ENCODE peak calls at places on chromosomes 1 and 21, in five cellular contexts. J is endothelial cell of umbilical vein, O is tibial nerve, M is sigmoid colon, C is stomach. Y is an unnamed sample.

GRCh38 chr1:3625151-3625907 is 514 bp downstream of the TPRG1L start:
- DNase-seq in J (peak), O (no peak), M (peak), C (peak), Y (no peak)

GRCh38 chr21:44006656-44007055 is 5.5 kb upstream of the TRAPPC10 start:
- DNase-seq in J (no peak), O (no peak), M (no peak), C (no peak), Y (no peak)

GRCh38 chr1:207389728-207390464 is 64.2 kb upstream of the CR2 start:
- DNase-seq in J (peak), O (no peak), M (no peak), C (no peak), Y (no peak)

GRCh38 chr1:10108948-10109347 is 76.2 kb downstream of the UBE4B start:
- DNase-seq in J (no peak), O (no peak), M (no peak), C (no peak), Y (no peak)

GRCh38 chr1:16405441-16405840 is 31.8 kb downstream of the SPATA21 start:
- DNase-seq in J (no peak), O (no peak), M (no peak), C (no peak), Y (no peak)

GRCh38 chr1:114428083-114428754 is 82.8 kb downstream of the TRIM33 start:
- DNase-seq in J (peak), O (no peak), M (no peak), C (no peak), Y (no peak)

GRCh38 chr1:188584119-188584518 is 1755.4 kb downstream of the PLA2G4A start:
- DNase-seq in J (peak), O (no peak), M (no peak), C (no peak), Y (no peak)

GRCh38 chr1:29896791-29897725 is 660.7 kb downstream of the PTPRU start:
- DNase-seq in J (no peak), O (no peak), M (no peak), C (no peak), Y (peak)

GRCh38 chr1:244319283-244320132 is 132.2 kb downstream of the ADSS2 start:
- DNase-seq in J (no peak), O (no peak), M (no peak), C (no peak), Y (peak)
- TF ChIP-seq POLR2A in J (no peak), O (no peak), M (no peak), C (no peak), Y (no peak)

GRCh38 chr1:91851130-91852010 is 34.6 kb downstream of the TGFBR3 start:
- DNase-seq in J (peak), O (peak), M (peak), C (peak), Y (peak)
- H3K4me3 ChIP-seq in J (peak), O (no peak), M (peak), C (peak), Y (no peak)

GRCh38 chr1:185342017-185342416 is 25.0 kb upstream of the IVNS1ABP start:
- DNase-seq in J (no peak), O (no peak), M (no peak), C (no peak), Y (no peak)

GRCh38 chr1:185341196-185341781 is 24.2 kb upstream of the IVNS1ABP start:
- DNase-seq in J (no peak), O (no peak), M (no peak), C (no peak), Y (no peak)

GRCh38 chr1:185342672-185343259 is 25.7 kb upstream of the IVNS1ABP start:
- DNase-seq in J (no peak), O (no peak), M (no peak), C (no peak), Y (no peak)

GRCh38 chr1:185338719-185339622 is 21.9 kb upstream of the IVNS1ABP start:
- DNase-seq in J (no peak), O (peak), M (no peak), C (peak), Y (no peak)

DNA sequence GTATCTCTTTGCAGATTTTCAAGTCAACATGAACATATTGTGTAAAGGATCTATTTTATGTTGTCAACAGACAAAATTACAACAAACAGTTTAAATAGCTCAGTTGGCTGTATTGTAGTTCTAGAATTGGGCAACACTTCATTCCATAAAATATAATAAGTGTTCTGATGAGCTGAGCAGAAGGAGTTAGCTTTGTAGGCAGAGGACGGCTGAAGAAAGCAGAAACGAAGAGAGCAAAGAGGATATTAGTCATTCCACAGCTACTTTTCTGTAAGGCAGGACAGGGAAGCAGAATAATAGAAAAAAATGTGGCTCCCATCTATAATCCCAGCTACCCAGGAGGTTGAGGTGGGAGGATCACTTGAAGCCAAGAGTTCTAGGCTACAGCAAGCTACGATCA is 20.2 kb upstream of the IVNS1ABP start:
- DNase-seq in J (no peak), O (no peak), M (no peak), C (no peak), Y (no peak)
- TF ChIP-seq POLR2A in J (no peak), O (no peak), M (no peak), C (no peak), Y (no peak)

GRCh38 chr1:116666747-116667576 is 571 bp downstream of the IGSF3 start:
- DNase-seq in J (no peak), O (no peak), M (no peak), C (peak), Y (no peak)

GRCh38 chr1:116664366-116664983 is 3.1 kb downstream of the IGSF3 start:
- DNase-seq in J (no peak), O (no peak), M (no peak), C (peak), Y (no peak)

GRCh38 chr1:116665001-116665400 is 2.5 kb downstream of the IGSF3 start:
- DNase-seq in J (no peak), O (no peak), M (no peak), C (no peak), Y (no peak)

GRCh38 chr1:116667577-116668105 is at the start of gene IGSF3:
- DNase-seq in J (peak), O (peak), M (peak), C (peak), Y (peak)

GRCh38 chr1:116666090-116666489 is 1.4 kb downstream of the IGSF3 start:
- DNase-seq in J (no peak), O (no peak), M (no peak), C (no peak), Y (no peak)
- H3K4me3 ChIP-seq in J (no peak), O (no peak), M (peak), C (peak), Y (no peak)

DNA sequence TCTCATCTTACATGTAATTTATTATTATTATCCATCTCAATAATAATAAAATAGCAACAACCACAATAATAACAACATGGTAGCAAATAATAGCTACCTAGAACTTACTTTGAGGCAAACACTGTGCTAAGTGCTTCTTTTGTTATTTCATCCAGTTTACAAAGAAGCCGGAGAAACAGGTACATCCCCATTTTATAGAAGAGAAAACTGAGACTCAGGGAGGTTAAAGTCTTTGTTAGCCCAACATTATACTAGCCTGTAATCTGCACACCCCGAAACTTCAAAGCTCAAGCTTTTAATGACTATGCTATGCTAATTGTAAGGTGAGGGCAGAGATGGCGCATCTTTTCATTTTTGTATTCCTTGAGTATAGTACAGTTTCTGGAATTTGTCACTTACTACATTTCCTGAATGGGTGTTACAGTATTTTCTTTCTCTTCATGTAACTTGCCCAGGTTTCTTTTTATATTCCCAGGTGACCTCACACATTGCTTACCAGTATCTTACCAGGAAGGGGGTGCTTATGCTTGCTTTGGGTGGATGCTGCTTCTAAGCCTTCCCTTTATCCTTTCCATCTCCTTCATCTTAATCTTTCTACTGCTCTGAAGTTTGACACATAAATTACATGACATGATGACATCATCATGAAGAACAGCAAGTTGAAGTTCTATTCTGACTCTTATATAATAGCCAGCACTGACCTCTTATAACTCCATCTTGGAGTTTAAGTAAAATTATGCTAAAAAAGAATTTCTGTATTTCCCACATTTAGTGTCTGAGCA is 8.3 kb downstream of the GCLM start:
- DNase-seq in J (no peak), O (no peak), M (no peak), C (no peak), Y (no peak)
- TF ChIP-seq POLR2A in J (no peak), O (no peak), M (no peak), C (no peak), Y (no peak)

DNA sequence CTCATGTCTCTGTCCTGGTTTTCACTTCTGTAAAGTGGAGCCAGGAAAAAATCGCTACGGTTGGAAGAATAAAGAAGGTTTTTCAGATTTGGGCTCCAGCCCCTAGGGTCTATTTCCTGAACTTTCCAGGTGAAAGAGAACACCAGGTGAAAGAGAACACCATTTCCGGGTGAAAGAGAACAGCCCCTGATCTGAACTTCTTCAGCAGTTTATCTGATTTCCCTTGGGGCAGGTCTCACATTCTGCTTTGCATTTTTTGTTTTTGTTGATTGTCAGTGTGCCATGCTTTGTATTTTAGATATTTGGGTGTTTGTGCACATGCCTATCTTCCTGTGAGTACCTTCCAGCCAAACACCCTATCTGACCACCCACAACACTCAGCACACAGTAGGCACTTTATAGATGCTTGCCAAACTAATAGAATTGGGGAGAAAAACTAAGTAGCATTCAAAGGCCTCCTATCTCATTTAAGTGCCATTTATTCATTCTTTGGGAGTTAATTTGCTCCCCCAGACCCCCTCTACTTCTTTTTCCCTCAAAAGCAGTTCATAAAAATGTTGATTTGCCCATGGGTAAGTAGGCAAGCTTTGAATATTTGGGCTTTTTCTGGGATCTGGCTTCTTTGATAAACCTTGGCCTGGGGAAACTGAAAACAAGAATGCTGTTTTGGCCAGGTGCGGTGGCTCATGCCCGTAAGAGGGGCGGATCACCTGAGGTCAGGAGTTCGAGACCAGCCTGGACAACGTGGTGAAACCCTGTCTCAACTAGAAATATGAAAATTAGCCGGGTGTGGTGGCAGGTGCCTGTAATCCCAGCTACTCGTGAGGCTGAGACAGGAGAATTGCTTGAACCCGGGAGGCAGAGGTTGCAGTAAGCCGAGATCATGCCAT is 2.2 kb downstream of the NAV1 start:
- DNase-seq in J (no peak), O (no peak), M (no peak), C (no peak), Y (no peak)
- H3K4me3 ChIP-seq in J (peak), O (no peak), M (no peak), C (no peak), Y (no peak)

GRCh38 chr1:168743001-168743400 is 14.0 kb upstream of the DPT start:
- DNase-seq in J (no peak), O (no peak), M (no peak), C (no peak), Y (no peak)
- TF ChIP-seq POLR2A in J (no peak), O (no peak), M (no peak), C (no peak), Y (no peak)

Y was measured in lower leg skin.